ENCODE peak calls at places on chromosomes 3 and 15, in eight cellular contexts. One of them, this sample, is unnamed.

GRCh38 chr15:71802770-71803169 is 7.6 kb upstream of the NR2E3 start:
- DNase-seq in IMR-90: no peak
- DNase-seq in PC-3: no peak
- DNase-seq in GM12878: no peak
- DNase-seq in heart left ventricle: no peak
- DNase-seq in A549: no peak
- DNase-seq in endodermal cell: peak; percentile 87
- DNase-seq in AG04450: no peak
- DNase-seq in this sample: no peak

GRCh38 chr3:60742606-60743145 is 508.6 kb downstream of the FHIT start:
- DNase-seq in AG04450: no peak
- DNase-seq in GM12878: no peak
- DNase-seq in heart left ventricle: no peak
- DNase-seq in endodermal cell: peak; percentile 90
- DNase-seq in A549: peak; percentile 3
- DNase-seq in IMR-90: peak; percentile 47
- DNase-seq in PC-3: peak; percentile 80
- DNase-seq in this sample: peak; percentile 43

GRCh38 chr3:133547432-133548041 is 25.9 kb upstream of the CDV3 start:
- DNase-seq in heart left ventricle: no peak
- DNase-seq in PC-3: no peak
- DNase-seq in IMR-90: peak; percentile 74
- DNase-seq in endodermal cell: peak; percentile 57
- DNase-seq in GM12878: no peak
- DNase-seq in A549: no peak
- DNase-seq in AG04450: no peak
- DNase-seq in this sample: no peak

GRCh38 chr3:32816439-32817194 is 1.2 kb upstream of the TRIM71 start:
- DNase-seq in endodermal cell: peak; percentile 96
- DNase-seq in heart left ventricle: no peak
- DNase-seq in GM12878: no peak
- DNase-seq in A549: no peak
- DNase-seq in AG04450: no peak
- DNase-seq in IMR-90: no peak
- DNase-seq in PC-3: no peak
- DNase-seq in this sample: no peak

GRCh38 chr3:32288819-32289218 is 50.3 kb downstream of the CMTM8 start:
- DNase-seq in AG04450: no peak
- DNase-seq in IMR-90: no peak
- DNase-seq in GM12878: no peak
- DNase-seq in A549: no peak
- DNase-seq in PC-3: no peak
- DNase-seq in endodermal cell: peak; percentile 14
- DNase-seq in heart left ventricle: no peak
- DNase-seq in this sample: no peak

GRCh38 chr3:31490502-31490901 is 42.2 kb upstream of the STT3B start:
- DNase-seq in AG04450: no peak
- DNase-seq in PC-3: no peak
- DNase-seq in endodermal cell: no peak
- DNase-seq in heart left ventricle: no peak
- DNase-seq in A549: no peak
- DNase-seq in GM12878: no peak
- DNase-seq in IMR-90: no peak
- DNase-seq in this sample: no peak

GRCh38 chr3:21170964-21171363 is 580.0 kb downstream of the ZNF385D start:
- DNase-seq in GM12878: no peak
- DNase-seq in AG04450: no peak
- DNase-seq in IMR-90: no peak
- DNase-seq in PC-3: peak; percentile 36
- DNase-seq in heart left ventricle: no peak
- DNase-seq in endodermal cell: peak; percentile 66
- DNase-seq in A549: no peak
- DNase-seq in this sample: no peak

GRCh38 chr3:2036096-2036495 is 62.6 kb upstream of the CNTN4 start:
- DNase-seq in heart left ventricle: no peak
- DNase-seq in endodermal cell: no peak
- DNase-seq in IMR-90: no peak
- DNase-seq in A549: no peak
- DNase-seq in AG04450: no peak
- DNase-seq in PC-3: no peak
- DNase-seq in GM12878: no peak
- DNase-seq in this sample: no peak

GRCh38 chr15:70064441-70064840 is 33.3 kb downstream of the TLE3 start:
- DNase-seq in PC-3: no peak
- DNase-seq in endodermal cell: no peak
- DNase-seq in heart left ventricle: no peak
- DNase-seq in A549: no peak
- DNase-seq in GM12878: no peak
- DNase-seq in IMR-90: peak; percentile 21
- DNase-seq in AG04450: no peak
- DNase-seq in this sample: no peak

GRCh38 chr15:65528461-65529060 is 1.7 kb upstream of the HACD3 start:
- DNase-seq in PC-3: no peak
- DNase-seq in endodermal cell: peak; percentile 63
- DNase-seq in IMR-90: no peak
- DNase-seq in GM12878: no peak
- DNase-seq in AG04450: no peak
- DNase-seq in A549: no peak
- DNase-seq in heart left ventricle: no peak
- DNase-seq in this sample: no peak

GRCh38 chr3:8713901-8714759 is 19.5 kb upstream of the CAV3 start:
- DNase-seq in GM12878: no peak
- DNase-seq in endodermal cell: peak; percentile 82
- DNase-seq in heart left ventricle: no peak
- DNase-seq in IMR-90: no peak
- DNase-seq in PC-3: no peak
- DNase-seq in A549: peak; percentile 54
- DNase-seq in AG04450: no peak
- DNase-seq in this sample: no peak

GRCh38 chr3:188051801-188052228 is 102.1 kb upstream of the LPP start:
- DNase-seq in PC-3: no peak
- DNase-seq in AG04450: no peak
- DNase-seq in A549: no peak
- DNase-seq in GM12878: no peak
- DNase-seq in heart left ventricle: peak; percentile 64
- DNase-seq in endodermal cell: peak; percentile 59
- DNase-seq in IMR-90: no peak
- DNase-seq in this sample: no peak
- H3K4me3 ChIP-seq in PC-3: no peak overlapping the region
- H3K4me3 ChIP-seq in AG04450: no peak overlapping the region
- H3K4me3 ChIP-seq in A549: no peak overlapping the region
- H3K4me3 ChIP-seq in GM12878: no peak overlapping the region
- H3K4me3 ChIP-seq in heart left ventricle: no peak overlapping the region
- H3K4me3 ChIP-seq in endodermal cell: no peak overlapping the region
- H3K4me3 ChIP-seq in IMR-90: no peak overlapping the region
- H3K4me3 ChIP-seq in this sample: no peak overlapping the region

DNA sequence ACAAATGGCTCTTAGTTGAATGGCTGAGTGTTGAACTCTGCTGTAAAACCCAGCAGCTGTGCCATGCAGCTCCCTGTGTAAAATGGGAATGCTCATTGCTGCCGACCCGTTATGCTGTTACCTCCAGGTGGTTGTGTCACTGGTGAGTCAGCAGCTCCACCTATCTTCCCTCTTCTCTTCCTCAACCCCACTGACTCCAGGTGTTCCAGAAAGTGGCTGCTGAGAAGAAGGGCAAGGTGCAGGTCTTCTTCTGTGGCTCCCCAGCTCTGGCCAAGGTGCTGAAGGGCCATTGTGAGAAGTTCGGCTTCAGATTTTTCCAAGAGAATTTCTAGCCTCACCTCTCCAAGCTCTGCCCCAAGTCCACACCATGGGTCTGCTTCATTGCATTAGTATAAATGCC is 41.9 kb downstream of the NOX5 start:
- DNase-seq in heart left ventricle: no peak
- DNase-seq in IMR-90: no peak
- DNase-seq in GM12878: no peak
- DNase-seq in AG04450: no peak
- DNase-seq in A549: no peak
- DNase-seq in PC-3: peak; percentile 67
- DNase-seq in endodermal cell: peak; percentile 70
- DNase-seq in this sample: no peak
- H3K4me3 ChIP-seq in heart left ventricle: no peak overlapping the region
- H3K4me3 ChIP-seq in IMR-90: no peak overlapping the region
- H3K4me3 ChIP-seq in GM12878: no peak overlapping the region
- H3K4me3 ChIP-seq in AG04450: no peak overlapping the region
- H3K4me3 ChIP-seq in A549: no peak overlapping the region
- H3K4me3 ChIP-seq in PC-3: no peak overlapping the region
- H3K4me3 ChIP-seq in endodermal cell: no peak overlapping the region
- H3K4me3 ChIP-seq in this sample: no peak overlapping the region

DNA sequence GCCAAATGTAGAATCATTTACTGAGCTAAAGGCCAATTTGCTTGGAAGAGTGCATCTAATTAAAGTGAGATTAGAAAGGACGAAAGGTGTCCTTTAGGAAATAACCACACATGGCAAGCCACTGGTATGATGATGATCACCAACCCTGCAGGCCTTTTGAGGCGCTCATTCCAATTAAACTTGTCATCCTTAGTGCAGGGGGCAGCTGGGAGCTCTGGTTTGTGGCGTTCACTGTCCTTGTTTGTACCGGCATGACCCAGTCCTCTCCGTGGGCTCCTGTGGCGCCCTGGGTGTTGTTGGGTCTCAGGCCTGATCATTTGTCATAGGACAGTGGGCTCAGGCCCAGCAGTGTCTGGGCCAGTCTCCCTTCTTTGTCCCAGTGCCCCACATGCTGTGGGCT is 11.0 kb downstream of the LIMD1 start:
- DNase-seq in endodermal cell: no peak
- DNase-seq in AG04450: no peak
- DNase-seq in IMR-90: no peak
- DNase-seq in heart left ventricle: no peak
- DNase-seq in PC-3: no peak
- DNase-seq in A549: no peak
- DNase-seq in GM12878: no peak
- DNase-seq in this sample: no peak
- H3K4me3 ChIP-seq in endodermal cell: no peak overlapping the region
- H3K4me3 ChIP-seq in AG04450: no peak overlapping the region
- H3K4me3 ChIP-seq in IMR-90: no peak overlapping the region
- H3K4me3 ChIP-seq in heart left ventricle: no peak overlapping the region
- H3K4me3 ChIP-seq in PC-3: no peak overlapping the region
- H3K4me3 ChIP-seq in A549: no peak overlapping the region
- H3K4me3 ChIP-seq in GM12878: no peak overlapping the region
- H3K4me3 ChIP-seq in this sample: no peak overlapping the region

DNA sequence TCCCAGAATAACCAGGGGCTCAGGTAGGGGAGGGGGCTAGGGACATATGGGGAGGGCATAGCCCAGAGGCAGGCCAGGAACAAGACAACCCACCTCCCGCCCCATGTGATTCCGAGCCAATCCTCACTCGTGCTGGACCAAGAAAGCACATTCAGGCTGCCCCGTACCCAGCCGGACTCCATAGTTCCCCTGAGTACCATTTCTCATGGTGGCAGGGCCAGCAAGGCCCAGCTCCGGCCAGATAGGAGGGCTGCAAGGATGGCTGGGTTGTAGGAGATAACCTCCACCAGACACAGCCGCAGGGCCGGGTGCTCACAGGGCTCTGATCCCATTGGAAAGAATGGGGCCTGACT is 11.4 kb downstream of the SEMA7A start:
- DNase-seq in IMR-90: no peak
- DNase-seq in heart left ventricle: no peak
- DNase-seq in GM12878: no peak
- DNase-seq in PC-3: no peak
- DNase-seq in endodermal cell: no peak
- DNase-seq in A549: no peak
- DNase-seq in AG04450: no peak
- DNase-seq in this sample: no peak
- H3K4me3 ChIP-seq in IMR-90: no peak overlapping the region
- H3K4me3 ChIP-seq in heart left ventricle: no peak overlapping the region
- H3K4me3 ChIP-seq in GM12878: peak overlapping the region; percentile 98
- H3K4me3 ChIP-seq in PC-3: no peak overlapping the region
- H3K4me3 ChIP-seq in endodermal cell: no peak overlapping the region
- H3K4me3 ChIP-seq in A549: no peak overlapping the region
- H3K4me3 ChIP-seq in AG04450: no peak overlapping the region
- H3K4me3 ChIP-seq in this sample: no peak overlapping the region

GRCh38 chr15:98874359-98874758 is 133.2 kb downstream of the PGPEP1L start:
- DNase-seq in heart left ventricle: no peak
- DNase-seq in AG04450: no peak
- DNase-seq in PC-3: no peak
- DNase-seq in endodermal cell: no peak
- DNase-seq in GM12878: no peak
- DNase-seq in A549: no peak
- DNase-seq in IMR-90: no peak
- DNase-seq in this sample: no peak
- H3K4me3 ChIP-seq in heart left ventricle: no peak overlapping the region
- H3K4me3 ChIP-seq in AG04450: peak overlapping the region; percentile 34
- H3K4me3 ChIP-seq in PC-3: peak overlapping the region; percentile 55
- H3K4me3 ChIP-seq in endodermal cell: no peak overlapping the region
- H3K4me3 ChIP-seq in GM12878: no peak overlapping the region
- H3K4me3 ChIP-seq in A549: peak overlapping the region; percentile 26
- H3K4me3 ChIP-seq in IMR-90: no peak overlapping the region
- H3K4me3 ChIP-seq in this sample: no peak overlapping the region

This sample was measured in skeletal muscle cell.